ENCODE peak calls at places on chromosomes 3 and 15, in ten cellular contexts. V, F, U, S, Y, K, B, E, W and H are unnamed samples.

GRCh38 chr3:65005481-65005880 is 317.7 kb upstream of the ADAMTS9 start:
- DNase-seq in S (no peak), U (no peak), B (no peak), W (no peak), Y (peak), V (no peak), K (no peak), E (no peak), F (no peak), H (no peak)

GRCh38 chr3:1998739-1999138 is 99.9 kb upstream of the CNTN4 start:
- DNase-seq in F (no peak), U (no peak), S (no peak), K (no peak), V (no peak), E (no peak), Y (no peak), W (no peak), B (no peak), H (no peak)

GRCh38 chr3:160343132-160343531 is 55.9 kb downstream of the IFT80 start:
- DNase-seq in F (no peak), K (no peak), E (no peak), U (no peak), V (peak), S (no peak), B (no peak), Y (peak), W (peak), H (peak)

GRCh38 chr3:113212155-113212844 is 943 bp downstream of the BOC start:
- DNase-seq in S (no peak), F (peak), V (no peak), Y (peak), B (no peak), K (peak), U (no peak), W (peak), E (no peak), H (peak)

GRCh38 chr3:8629151-8630021 is 15.2 kb downstream of the SSUH2 start:
- DNase-seq in V (peak), W (peak), K (no peak), Y (peak), S (peak), U (peak), F (no peak), E (peak), B (no peak), H (peak)

GRCh38 chr3:171056528-171056927 is 30.0 kb upstream of the SLC2A2 start:
- DNase-seq in B (no peak), V (no peak), E (no peak), K (no peak), S (no peak), U (no peak), F (no peak), Y (peak), W (peak), H (no peak)

GRCh38 chr3:129936757-129937156 is 37.8 kb upstream of the TRH start:
- DNase-seq in E (peak), U (no peak), S (no peak), V (no peak), B (peak), K (no peak), F (no peak), W (peak), Y (peak), H (no peak)

GRCh38 chr3:132593950-132594328 is 3.1 kb upstream of the ACKR4 start:
- DNase-seq in S (no peak), W (peak), K (no peak), F (no peak), E (no peak), U (no peak), V (no peak), B (no peak), Y (peak), H (no peak)

GRCh38 chr3:39138804-39139415 is 14.5 kb downstream of the CSRNP1 start:
- DNase-seq in W (peak), E (no peak), B (peak), U (no peak), Y (no peak), S (no peak), F (peak), K (no peak), V (no peak), H (peak)

GRCh38 chr15:90191795-90192494 is 9.2 kb upstream of the SEMA4B start:
- DNase-seq in S (peak), K (no peak), W (peak), U (peak), F (peak), Y (peak), V (peak), B (peak), E (peak), H (peak)

GRCh38 chr15:69863446-69863845 is 234.3 kb downstream of the TLE3 start:
- DNase-seq in U (no peak), W (no peak), B (no peak), S (no peak), F (no peak), K (no peak), Y (no peak), V (no peak), E (no peak), H (no peak)

GRCh38 chr15:73944161-73945099 is 18.2 kb downstream of the LOXL1 start:
- DNase-seq in E (no peak), U (no peak), W (peak), F (no peak), B (no peak), Y (no peak), V (no peak), K (no peak), S (no peak), H (no peak)

GRCh38 chr15:79977431-79977940 is 6.5 kb upstream of the BCL2A1 start:
- DNase-seq in V (no peak), K (no peak), B (peak), E (no peak), W (no peak), Y (peak), S (no peak), U (no peak), F (no peak), H (peak)

GRCh38 chr15:75234191-75234810 is 23.8 kb upstream of the GOLGA6C start:
- DNase-seq in Y (no peak), F (no peak), V (no peak), K (peak), B (no peak), E (no peak), W (no peak), S (no peak), U (no peak), H (no peak)

GRCh38 chr3:59783468-59783988 is 733.7 kb upstream of the CFAP20DC start:
- DNase-seq in V (no peak), B (no peak), E (no peak), F (no peak), W (no peak), Y (no peak), U (no peak), S (no peak), K (no peak), H (no peak)

GRCh38 chr3:13079510-13079909 is 6.3 kb upstream of the IQSEC1 start:
- DNase-seq in F (no peak), B (no peak), U (no peak), W (no peak), E (no peak), S (no peak), K (no peak), Y (no peak), V (no peak), H (no peak)

GRCh38 chr3:22089284-22089683 is 338.3 kb upstream of the ZNF385D start:
- DNase-seq in E (no peak), V (no peak), U (no peak), Y (peak), S (no peak), F (no peak), W (peak), K (peak), B (no peak), H (peak)

GRCh38 chr3:69406156-69406555 is 20.3 kb upstream of the FRMD4B start:
- DNase-seq in F (peak), K (no peak), E (peak), W (peak), U (no peak), B (peak), Y (peak), S (no peak), V (no peak), H (no peak)

GRCh38 chr3:120170223-120170622 is 76.0 kb upstream of the GSK3B start:
- DNase-seq in U (no peak), W (no peak), Y (no peak), B (no peak), F (no peak), K (no peak), S (no peak), E (no peak), V (no peak), H (no peak)

GRCh38 chr15:85414495-85414894 is 34.1 kb downstream of the AKAP13 start:
- DNase-seq in S (no peak), F (no peak), V (no peak), W (peak), E (no peak), K (no peak), Y (peak), B (no peak), U (no peak), H (peak)
- TF ChIP-seq CTCF in S (peak), F (no peak), V (peak), W (peak), E (peak), K (no peak), Y (peak), B (peak), U (no peak), H (peak)

DNA sequence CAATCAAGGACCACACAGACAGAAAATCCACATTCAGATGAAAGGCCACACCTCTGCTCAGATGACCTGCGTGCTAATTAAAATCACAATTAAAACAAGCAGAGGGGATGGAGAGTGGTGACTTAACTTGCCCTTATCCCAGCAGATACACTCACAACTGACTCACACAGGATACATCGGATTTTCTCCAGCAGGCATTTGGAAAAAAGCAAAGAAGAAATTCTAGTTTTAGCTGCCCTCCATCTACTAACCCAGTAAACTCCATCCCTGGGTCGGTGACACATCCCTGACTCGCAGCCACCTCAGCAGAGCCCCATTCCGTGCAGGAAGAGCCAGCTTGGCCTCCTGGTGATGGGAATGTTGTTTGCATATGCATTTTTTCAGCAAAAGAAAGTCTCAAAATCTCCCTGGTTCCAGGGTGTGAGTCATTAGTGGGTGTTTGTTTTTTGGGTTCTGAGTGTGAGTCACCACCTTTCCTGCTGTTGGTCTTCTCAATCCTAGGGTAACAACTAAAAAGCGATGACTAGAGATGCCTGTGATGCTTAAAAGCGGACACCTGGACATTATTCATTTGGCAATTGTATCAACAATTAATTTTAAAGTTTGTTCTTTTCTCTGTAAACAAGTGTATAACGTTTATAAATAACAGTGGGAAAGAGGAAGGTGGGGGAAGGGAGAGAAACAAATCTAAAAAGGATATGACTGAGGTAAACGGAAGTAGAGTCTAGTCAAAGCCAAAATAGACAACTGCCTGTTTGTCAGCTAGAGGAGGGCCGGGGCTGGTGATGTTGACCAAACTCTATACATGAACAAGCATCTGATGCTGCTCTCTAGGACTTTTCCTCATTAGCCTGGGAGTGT is 49.8 kb upstream of the SLC4A7 start:
- DNase-seq in V (no peak), K (no peak), U (peak), B (peak), S (no peak), F (no peak), W (peak), Y (peak), E (peak), H (peak)
- TF ChIP-seq CTCF in V (no peak), K (no peak), U (no peak), B (no peak), S (no peak), F (no peak), W (peak), Y (peak), E (no peak), H (no peak)

GRCh38 chr3:189340680-189341460 is 169.1 kb downstream of the TPRG1 start:
- DNase-seq in V (no peak), W (no peak), U (no peak), Y (no peak), E (no peak), S (no peak), B (no peak), K (no peak), F (no peak), H (no peak)
- TF ChIP-seq CTCF in V (no peak), W (peak), U (no peak), Y (peak), E (no peak), S (peak), B (peak), K (peak), F (no peak), H (no peak)

GRCh38 chr15:52217186-52217585 is 26.0 kb upstream of the GNB5 start:
- DNase-seq in K (peak), S (no peak), V (no peak), E (no peak), F (no peak), B (no peak), U (no peak), Y (no peak), W (no peak), H (no peak)
- TF ChIP-seq CTCF in K (no peak), S (peak), V (peak), E (no peak), F (no peak), B (no peak), U (no peak), Y (no peak), W (no peak), H (no peak)

GRCh38 chr15:92938387-92938786 is 38.3 kb downstream of the CHD2 start:
- DNase-seq in V (no peak), U (no peak), E (no peak), Y (no peak), F (no peak), W (no peak), B (no peak), S (no peak), K (no peak), H (no peak)
- TF ChIP-seq CTCF in V (no peak), U (no peak), E (no peak), Y (peak), F (no peak), W (peak), B (no peak), S (no peak), K (peak), H (no peak)

GRCh38 chr3:184289426-184289938 is 9.6 kb upstream of the PSMD2 start:
- DNase-seq in Y (peak), V (no peak), B (peak), K (peak), U (no peak), E (peak), S (peak), W (peak), F (no peak), H (peak)
- TF ChIP-seq CTCF in Y (peak), V (peak), B (peak), K (peak), U (peak), E (peak), S (peak), W (peak), F (no peak), H (peak)

GRCh38 chr3:41863024-41863423 is 98.9 kb downstream of the ULK4 start:
- DNase-seq in K (no peak), U (no peak), B (no peak), W (no peak), Y (no peak), S (no peak), E (no peak), V (no peak), F (no peak), H (no peak)
- TF ChIP-seq CTCF in K (no peak), U (no peak), B (no peak), W (no peak), Y (no peak), S (no peak), E (no peak), V (no peak), F (no peak), H (no peak)

DNA sequence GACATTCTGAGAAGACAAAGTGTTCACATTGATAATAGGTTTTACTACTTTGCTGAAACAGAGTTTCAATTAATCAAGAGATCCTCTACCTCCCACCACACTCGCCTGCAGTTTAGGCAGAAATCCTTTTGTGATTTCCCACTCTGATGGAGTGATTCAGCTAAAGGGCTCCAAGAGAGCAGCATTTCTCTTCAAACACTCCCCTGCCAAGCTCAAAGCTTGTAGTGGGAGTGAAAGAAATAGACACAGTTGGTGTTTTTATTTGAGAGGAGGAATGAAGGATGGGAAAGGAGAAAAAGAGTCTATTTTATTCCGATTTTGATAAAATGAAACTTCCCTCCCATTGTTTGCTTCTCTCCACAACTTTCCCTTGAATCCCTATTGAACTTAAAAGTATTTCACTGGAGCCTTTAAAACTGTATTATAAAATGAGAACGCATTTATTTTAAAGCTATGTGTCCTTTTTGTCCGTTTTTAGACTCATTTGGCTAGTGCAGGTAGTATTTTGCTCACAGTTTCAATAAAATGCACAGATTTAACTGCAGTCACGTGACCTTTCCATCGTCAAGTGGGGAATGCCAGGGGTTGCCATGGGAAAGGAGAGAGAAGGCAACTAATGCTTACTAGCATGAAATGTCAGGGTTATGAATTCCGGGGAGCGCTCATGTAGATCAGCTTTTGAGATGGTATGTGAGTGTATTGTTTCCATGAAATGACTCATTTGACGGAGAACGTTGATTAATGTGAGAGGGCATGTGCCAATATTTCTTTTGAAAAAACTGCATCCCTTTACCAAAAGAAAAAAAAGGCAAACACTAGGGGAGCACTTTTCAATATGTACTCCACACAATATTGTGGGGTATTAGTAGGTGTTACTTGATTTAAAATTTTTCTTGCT is 7.7 kb upstream of the OSBPL11 start:
- DNase-seq in F (no peak), B (no peak), Y (peak), E (no peak), W (peak), U (no peak), S (no peak), K (no peak), V (no peak), H (no peak)
- TF ChIP-seq CTCF in F (no peak), B (peak), Y (no peak), E (no peak), W (peak), U (no peak), S (no peak), K (no peak), V (no peak), H (no peak)

GRCh38 chr15:85006655-85007054 is 25.0 kb downstream of the PDE8A start:
- DNase-seq in K (no peak), S (no peak), V (no peak), B (no peak), F (no peak), U (no peak), E (no peak), W (no peak), Y (no peak), H (no peak)

GRCh38 chr15:85004551-85004950 is 22.9 kb downstream of the PDE8A start:
- DNase-seq in W (no peak), K (no peak), F (no peak), S (no peak), V (peak), B (no peak), Y (no peak), U (no peak), E (no peak), H (no peak)

GRCh38 chr15:85005744-85006143 is 24.1 kb downstream of the PDE8A start:
- DNase-seq in E (no peak), B (no peak), Y (no peak), U (no peak), W (no peak), V (no peak), F (no peak), S (no peak), K (no peak), H (no peak)

GRCh38 chr15:85006201-85006600 is 24.5 kb downstream of the PDE8A start:
- DNase-seq in U (no peak), V (no peak), F (no peak), B (no peak), W (no peak), S (no peak), Y (no peak), E (no peak), K (no peak), H (no peak)

DNA sequence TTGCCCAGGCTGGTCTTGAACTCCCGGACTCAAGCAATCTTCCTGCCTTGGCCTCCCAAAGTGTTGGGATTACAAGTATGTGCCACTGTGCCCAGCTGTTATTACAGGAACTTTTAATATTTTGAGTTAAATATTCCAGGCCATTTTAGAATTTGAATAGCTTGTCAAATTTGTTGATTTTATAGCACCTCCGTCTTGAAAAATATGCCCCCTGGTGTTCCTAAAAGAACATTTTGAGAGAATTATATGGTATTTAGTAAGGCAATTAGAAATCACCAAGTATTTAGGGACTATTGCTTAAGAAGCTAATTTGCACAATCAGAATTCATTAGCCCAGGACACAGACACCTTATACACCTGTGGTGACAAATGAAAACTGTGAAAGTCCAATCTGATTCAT is 23.7 kb downstream of the PDE8A start:
- DNase-seq in Y (peak), K (no peak), E (no peak), S (no peak), V (no peak), W (no peak), U (no peak), B (no peak), F (no peak), H (no peak)
- TF ChIP-seq CTCF in Y (no peak), K (no peak), E (no peak), S (no peak), V (no peak), W (peak), U (no peak), B (peak), F (no peak), H (no peak)